ENCODE peak calls at places on chromosomes 13 and 19, in seven cellular contexts. T is CD4-positive, alpha-beta T cell; F is CD8-positive, alpha-beta T cell; E is brain microvascular endothelial cell; O is Panc1; Z is psoas muscle; W is testis. M is an unnamed sample.

GRCh38 chr19:7564866-7565265 is 29.3 kb downstream of the PNPLA6 start:
- DNase-seq in T (no peak), F (no peak), E (no peak), O (no peak), Z (no peak), W (no peak), M (no peak)

GRCh38 chr19:4503224-4504170 is 14.8 kb downstream of the PLIN4 start:
- DNase-seq in T (no peak), F (no peak), E (no peak), O (no peak), Z (peak), W (no peak), M (no peak)

GRCh38 chr13:43815204-43815603 is 28.4 kb upstream of the ENOX1 start:
- DNase-seq in T (no peak), F (no peak), E (peak), O (no peak), Z (no peak), W (peak), M (no peak)

GRCh38 chr19:6737873-6738725 is 719 bp upstream of the GPR108 start:
- DNase-seq in T (peak), F (peak), E (peak), O (peak), Z (peak), W (peak), M (peak)

GRCh38 chr13:99191336-99191899 is 9.2 kb upstream of the UBAC2 start:
- DNase-seq in T (no peak), F (no peak), E (no peak), O (no peak), Z (no peak), W (no peak), M (no peak)

GRCh38 chr13:109100705-109101104 is 471.3 kb downstream of the MYO16 start:
- DNase-seq in T (no peak), F (no peak), E (no peak), O (no peak), Z (no peak), W (no peak), M (no peak)

GRCh38 chr13:24254151-24254810 is 55.1 kb upstream of the C1QTNF9 start:
- DNase-seq in T (peak), F (no peak), E (no peak), O (no peak), Z (no peak), W (no peak), M (no peak)

GRCh38 chr19:12784394-12784870 is 6.9 kb upstream of the JUNB start:
- DNase-seq in T (no peak), F (no peak), E (no peak), O (no peak), Z (no peak), W (no peak), M (no peak)

GRCh38 chr13:27793377-27794074 is 1.2 kb downstream of the GSX1 start:
- DNase-seq in T (no peak), F (no peak), E (no peak), O (no peak), Z (no peak), W (no peak), M (no peak)

GRCh38 chr13:41651413-41652068 is 194.2 kb downstream of the RGCC start:
- DNase-seq in T (no peak), F (no peak), E (no peak), O (no peak), Z (no peak), W (no peak), M (no peak)

GRCh38 chr19:44741841-44742352 is 6.6 kb upstream of the BCL3 start:
- DNase-seq in T (no peak), F (no peak), E (peak), O (peak), Z (peak), W (peak), M (peak)

GRCh38 chr19:37977992-37978391 is 71.0 kb downstream of the SIPA1L3 start:
- DNase-seq in T (no peak), F (no peak), E (peak), O (no peak), Z (no peak), W (no peak), M (peak)

GRCh38 chr13:25276748-25277147 is 10.5 kb downstream of the MTMR6 start:
- DNase-seq in T (no peak), F (no peak), E (peak), O (no peak), Z (no peak), W (no peak), M (no peak)

GRCh38 chr13:29924482-29924884 is 74.1 kb upstream of the UBL3 start:
- DNase-seq in T (no peak), F (no peak), E (peak), O (no peak), Z (no peak), W (no peak), M (no peak)

GRCh38 chr19:1082928-1083816 is 12.0 kb downstream of the POLR2E start:
- DNase-seq in T (no peak), F (no peak), E (no peak), O (no peak), Z (no peak), W (no peak), M (no peak)

GRCh38 chr13:102295316-102296048 is 106.4 kb downstream of the FGF14 start:
- DNase-seq in T (no peak), F (no peak), E (no peak), O (no peak), Z (no peak), W (no peak), M (no peak)

GRCh38 chr13:28394422-28394821 is 100.5 kb downstream of the FLT1 start:
- DNase-seq in T (no peak), F (no peak), E (peak), O (no peak), Z (no peak), W (no peak), M (no peak)

GRCh38 chr19:719636-720377 is 11.1 kb downstream of the PALM start:
- DNase-seq in T (no peak), F (no peak), E (no peak), O (no peak), Z (no peak), W (peak), M (no peak)

GRCh38 chr19:48636859-48637448 is at the start of gene DBP:
- DNase-seq in T (no peak), F (no peak), E (no peak), O (no peak), Z (peak), W (no peak), M (peak)

GRCh38 chr19:610801-611505 is 21.3 kb downstream of the HCN2 start:
- DNase-seq in T (peak), F (no peak), E (peak), O (no peak), Z (peak), W (peak), M (no peak)

GRCh38 chr19:11016591-11016990 is 55.8 kb downstream of the SMARCA4 start:
- DNase-seq in T (no peak), F (no peak), E (no peak), O (no peak), Z (no peak), W (peak), M (no peak)

GRCh38 chr19:54172413-54172763 is 572 bp downstream of the TMC4 start:
- DNase-seq in T (no peak), F (no peak), E (no peak), O (no peak), Z (no peak), W (no peak), M (no peak)
- H3K27ac ChIP-seq in T (no peak), F (no peak), E (no peak), O (peak), Z (no peak), W (no peak), M (no peak)

DNA sequence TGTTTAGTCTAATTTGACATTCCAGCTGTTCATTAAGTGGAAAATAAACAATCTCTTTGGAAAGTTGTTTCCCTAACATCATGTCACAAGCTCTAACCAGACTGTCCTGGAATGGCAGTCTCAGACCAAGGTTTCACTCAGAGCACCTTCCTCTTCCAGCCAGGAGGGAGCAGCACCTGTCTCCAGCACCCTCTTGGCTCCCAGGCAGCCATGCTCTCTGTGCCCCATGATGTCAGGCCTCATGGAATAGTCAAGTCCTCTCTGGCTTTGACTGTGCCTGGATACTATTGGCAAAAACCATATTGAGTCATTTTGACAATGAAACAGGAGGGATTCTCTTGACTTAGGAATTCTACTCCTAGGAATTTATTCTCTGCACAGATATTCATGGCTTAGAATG is 171.4 kb downstream of the OXGR1 start:
- DNase-seq in T (no peak), F (no peak), E (no peak), O (no peak), Z (no peak), W (peak), M (no peak)
- TF ChIP-seq CTCF in T (no peak), F (no peak), E (peak), O (peak), Z (no peak), W (no peak), M (peak)

DNA sequence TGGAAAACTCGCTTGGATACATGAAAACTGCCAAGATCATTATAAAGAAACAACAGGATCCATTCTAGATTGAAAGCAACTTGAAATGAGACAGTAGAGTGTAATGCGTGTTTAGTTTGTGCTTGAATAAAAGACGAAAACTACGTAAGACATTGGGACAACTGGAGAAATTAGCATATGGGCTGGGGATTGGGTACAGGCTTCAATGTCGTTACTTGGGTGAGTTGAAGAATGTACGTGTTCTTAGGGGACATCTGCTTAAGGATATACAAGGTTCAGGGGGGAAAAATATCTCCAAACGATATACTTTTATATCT is 471 bp upstream of the ERVK3-1 start:
- DNase-seq in T (no peak), F (no peak), E (no peak), O (no peak), Z (no peak), W (no peak), M (no peak)
- H3K27ac ChIP-seq in T (peak), F (peak), E (peak), O (peak), Z (peak), W (no peak), M (peak)

GRCh38 chr19:17327654-17328516 is 6.8 kb downstream of the ANO8 start:
- DNase-seq in T (peak), F (no peak), E (no peak), O (no peak), Z (no peak), W (peak), M (no peak)
- TF ChIP-seq CTCF in T (no peak), F (no peak), E (peak), O (no peak), Z (no peak), W (peak), M (no peak)

GRCh38 chr19:18123819-18124218 is 26.2 kb downstream of the MAST3 start:
- DNase-seq in T (no peak), F (no peak), E (no peak), O (no peak), Z (no peak), W (no peak), M (no peak)
- H3K27ac ChIP-seq in T (no peak), F (no peak), E (no peak), O (no peak), Z (no peak), W (no peak), M (no peak)

DNA sequence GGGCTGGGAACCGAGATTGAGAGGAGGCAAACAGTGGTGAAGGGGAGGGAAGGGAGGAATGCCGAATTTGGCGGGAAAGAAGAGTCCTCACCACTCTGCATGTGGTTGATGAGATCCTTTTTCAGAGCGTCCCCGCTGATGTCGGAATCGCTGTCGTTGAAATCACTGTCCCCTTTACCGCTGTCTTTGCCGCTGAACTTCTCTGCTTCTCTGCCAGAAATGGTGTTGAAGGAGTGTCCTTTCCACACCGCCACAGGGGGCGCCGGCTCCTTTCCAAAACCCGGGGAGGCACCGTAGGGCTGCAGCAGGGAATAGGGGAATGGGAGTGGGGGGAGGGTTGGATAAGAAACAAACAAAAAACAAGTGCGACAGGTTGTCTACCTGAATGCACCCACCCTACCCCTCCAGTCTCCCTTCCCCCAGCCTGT is 3.1 kb downstream of the PCDH8 start:
- DNase-seq in T (no peak), F (no peak), E (no peak), O (no peak), Z (no peak), W (no peak), M (no peak)
- TF ChIP-seq CTCF in T (no peak), F (no peak), E (peak), O (no peak), Z (no peak), W (no peak), M (no peak)

M was measured in tibial artery.